ENCODE peak calls at places on chromosomes 11 and 22, in four cellular contexts. P is GM12878, E is HepG2, J is K562. Y is an unnamed sample.

GRCh38 chr11:830295-831131 is 2.2 kb upstream of the CD151 start:
- DNase-seq in P (no peak), E (peak; percentile 74), J (no peak), Y (peak; percentile 52)

GRCh38 chr11:1146311-1146864 is 11.4 kb upstream of the MUC5AC start:
- DNase-seq in P (no peak), E (no peak), J (no peak), Y (no peak)

GRCh38 chr11:134656861-134657540 is 245.0 kb upstream of the B3GAT1 start:
- DNase-seq in P (no peak), E (no peak), J (no peak), Y (no peak)

GRCh38 chr22:28976588-28976987 is 85.0 kb downstream of the C22orf31 start:
- DNase-seq in P (no peak), E (no peak), J (no peak), Y (no peak)

GRCh38 chr11:77851513-77851912 is 30.6 kb downstream of the AAMDC start:
- DNase-seq in P (no peak), E (no peak), J (no peak), Y (no peak)

GRCh38 chr22:45905924-45906865 is 70.8 kb downstream of the WNT7B start:
- DNase-seq in P (no peak), E (no peak), J (no peak), Y (no peak)

GRCh38 chr11:38221295-38221694 is 1623.3 kb upstream of the RAG2 start:
- DNase-seq in P (no peak), E (no peak), J (peak; percentile 23), Y (no peak)

GRCh38 chr11:69144719-69145365 is 10.9 kb upstream of the SMIM38 start:
- DNase-seq in P (no peak), E (no peak), J (no peak), Y (no peak)

GRCh38 chr11:9118277-9118676 is 26.9 kb upstream of the SCUBE2 start:
- DNase-seq in P (no peak), E (no peak), J (no peak), Y (no peak)

GRCh38 chr22:41544671-41545476 is 604 bp upstream of the POLR3H start:
- DNase-seq in P (no peak), E (no peak), J (no peak), Y (no peak)

GRCh38 chr22:44913198-44913983 is 96.4 kb downstream of the PHF21B start:
- DNase-seq in P (no peak), E (no peak), J (no peak), Y (no peak)

GRCh38 chr22:33418483-33418882 is 360.3 kb upstream of the SYN3 start:
- DNase-seq in P (no peak), E (no peak), J (no peak), Y (no peak)

GRCh38 chr11:70135142-70136132 is 57.3 kb downstream of the ANO1 start:
- DNase-seq in P (no peak), E (no peak), J (no peak), Y (no peak)

GRCh38 chr22:19109198-19110063 is 12.8 kb downstream of the DGCR2 start:
- DNase-seq in P (peak; percentile 55), E (peak; percentile 79), J (peak; percentile 95), Y (no peak)

GRCh38 chr11:118145285-118146227 is 7.1 kb downstream of the SCN4B start:
- DNase-seq in P (peak; percentile 35), E (peak; percentile 68), J (peak; percentile 87), Y (peak; percentile 95)

GRCh38 chr11:29914203-29914930 is 102.5 kb downstream of the KCNA4 start:
- DNase-seq in P (no peak), E (no peak), J (no peak), Y (no peak)

GRCh38 chr11:120012245-120012644 is 125.7 kb downstream of the TRIM29 start:
- DNase-seq in P (no peak), E (no peak), J (no peak), Y (no peak)

GRCh38 chr11:92866679-92867282 is 102.7 kb upstream of the MTNR1B start:
- DNase-seq in P (no peak), E (no peak), J (no peak), Y (no peak)

GRCh38 chr22:19086944-19087343 is 35.3 kb downstream of the DGCR2 start:
- DNase-seq in P (no peak), E (no peak), J (peak; percentile 41), Y (no peak)

GRCh38 chr22:23192133-23192532 is 11.8 kb downstream of the BCR start:
- DNase-seq in P (no peak), E (no peak), J (peak; percentile 60), Y (no peak)

GRCh38 chr11:46335858-46336600 is 11.2 kb upstream of the DGKZ start:
- DNase-seq in P (no peak), E (no peak), J (no peak), Y (no peak)

GRCh38 chr22:19325296-19325950 is 33.9 kb upstream of the CLTCL1 start:
- DNase-seq in P (no peak), E (no peak), J (no peak), Y (no peak)

GRCh38 chr22:42072606-42073330 is 1.3 kb upstream of the PHETA2 start:
- DNase-seq in P (no peak), E (no peak), J (peak; percentile 32), Y (no peak)

GRCh38 chr11:93659216-93659615 is 2.3 kb upstream of the CEP295 start:
- DNase-seq in P (no peak), E (no peak), J (no peak), Y (no peak)

GRCh38 chr11:118677977-118678376 is 1.5 kb downstream of the TREH start:
- DNase-seq in P (no peak), E (no peak), J (no peak), Y (no peak)

GRCh38 chr11:128716661-128717210 is 22.9 kb downstream of the FLI1 start:
- DNase-seq in P (no peak), E (no peak), J (no peak), Y (no peak)

GRCh38 chr11:61694971-61695706 is 14.9 kb downstream of the DAGLA start:
- DNase-seq in P (no peak), E (peak; percentile 44), J (no peak), Y (no peak)

GRCh38 chr11:74417860-74418508 is 19.8 kb upstream of the PGM2L1 start:
- DNase-seq in P (no peak), E (no peak), J (no peak), Y (no peak)

GRCh38 chr11:90639687-90640086 is 416.8 kb upstream of the CHORDC1 start:
- DNase-seq in P (no peak), E (no peak), J (no peak), Y (no peak)

GRCh38 chr11:72727521-72727920 is 24.7 kb downstream of the ARAP1 start:
- DNase-seq in P (no peak), E (no peak), J (no peak), Y (no peak)

GRCh38 chr11:128579790-128580504 is 7.4 kb downstream of the ETS1 start:
- DNase-seq in P (no peak), E (no peak), J (no peak), Y (no peak)

GRCh38 chr11:69055598-69056516 is 7.1 kb downstream of the TPCN2 start:
- DNase-seq in P (peak; percentile 94), E (no peak), J (no peak), Y (no peak)

GRCh38 chr11:123413636-123414035 is 16.4 kb upstream of the GRAMD1B start:
- DNase-seq in P (no peak), E (peak; percentile 29), J (no peak), Y (no peak)

GRCh38 chr11:57073121-57073520 is 84.4 kb downstream of the OR5AK2 start:
- DNase-seq in P (no peak), E (no peak), J (no peak), Y (no peak)

GRCh38 chr11:7871056-7871455 is 60.0 kb downstream of the OR10A6 start:
- DNase-seq in P (no peak), E (no peak), J (no peak), Y (no peak)

GRCh38 chr11:66866420-66867010 is 9.7 kb downstream of the LRFN4 start:
- DNase-seq in P (no peak), E (no peak), J (no peak), Y (no peak)

GRCh38 chr11:30730011-30730410 is 143.9 kb upstream of the MPPED2 start:
- DNase-seq in P (no peak), E (no peak), J (no peak), Y (no peak)

GRCh38 chr11:46435679-46436078 is 44.1 kb upstream of the CHRM4 start:
- DNase-seq in P (no peak), E (no peak), J (no peak), Y (no peak)

GRCh38 chr11:19805346-19805745 is 92.7 kb downstream of the NAV2 start:
- DNase-seq in P (no peak), E (no peak), J (no peak), Y (no peak)
- TF ChIP-seq TARDBP in P (no peak), E (no peak), J (no peak), Y (no peak)

GRCh38 chr22:20530368-20531153 is 23.2 kb downstream of the MED15 start:
- DNase-seq in P (no peak), E (no peak), J (no peak), Y (no peak)

GRCh38 chr22:20532256-20532993 is 25.0 kb downstream of the MED15 start:
- DNase-seq in P (no peak), E (no peak), J (no peak), Y (no peak)

GRCh38 chr22:20533095-20533878 is 25.9 kb downstream of the MED15 start:
- DNase-seq in P (no peak), E (no peak), J (no peak), Y (no peak)

GRCh38 chr22:20531154-20531403 is 23.7 kb downstream of the MED15 start:
- DNase-seq in P (no peak), E (no peak), J (no peak), Y (no peak)

DNA sequence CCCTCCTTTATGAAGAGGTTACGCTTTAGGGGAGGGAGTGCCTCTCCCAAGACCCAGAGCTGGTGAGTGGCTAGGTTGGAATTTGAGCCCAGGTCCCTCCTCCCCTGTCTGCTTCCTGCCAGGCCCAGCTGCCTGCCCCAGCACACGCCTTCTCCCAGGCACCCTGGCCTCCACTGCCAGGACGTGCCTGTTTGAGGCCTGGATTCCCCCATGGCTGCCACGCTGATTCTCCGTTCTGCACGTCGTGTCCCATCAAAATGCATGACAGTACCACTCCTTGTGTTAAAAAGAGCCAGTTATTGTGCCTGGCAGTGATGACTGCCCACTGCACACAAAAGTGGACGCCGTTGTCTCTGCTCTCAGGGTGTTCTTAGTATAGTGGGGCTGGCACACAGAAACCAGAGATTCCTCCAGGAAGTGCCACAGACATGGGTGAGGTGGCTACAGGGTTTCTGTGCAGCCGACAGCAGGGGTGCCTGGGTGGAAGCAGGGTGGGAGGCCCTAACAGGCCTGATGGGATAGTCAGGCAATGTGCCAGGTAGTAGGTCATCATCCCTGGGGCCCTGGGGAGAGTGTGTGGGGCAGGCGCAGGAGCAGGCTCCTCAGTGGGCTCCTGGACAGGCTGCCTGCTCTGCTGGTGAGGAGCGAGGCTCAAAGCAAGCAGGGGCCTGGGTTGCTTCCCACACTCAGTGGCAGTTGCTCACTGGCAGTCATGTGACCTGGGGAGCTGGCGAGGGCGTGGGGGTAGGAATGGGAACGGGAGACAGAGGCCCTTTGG is 24.2 kb downstream of the MED15 start:
- DNase-seq in P (no peak), E (peak; percentile 39), J (no peak), Y (no peak)
- TF ChIP-seq TARDBP in P (no peak), E (no peak), J (no peak), Y (no peak)

DNA sequence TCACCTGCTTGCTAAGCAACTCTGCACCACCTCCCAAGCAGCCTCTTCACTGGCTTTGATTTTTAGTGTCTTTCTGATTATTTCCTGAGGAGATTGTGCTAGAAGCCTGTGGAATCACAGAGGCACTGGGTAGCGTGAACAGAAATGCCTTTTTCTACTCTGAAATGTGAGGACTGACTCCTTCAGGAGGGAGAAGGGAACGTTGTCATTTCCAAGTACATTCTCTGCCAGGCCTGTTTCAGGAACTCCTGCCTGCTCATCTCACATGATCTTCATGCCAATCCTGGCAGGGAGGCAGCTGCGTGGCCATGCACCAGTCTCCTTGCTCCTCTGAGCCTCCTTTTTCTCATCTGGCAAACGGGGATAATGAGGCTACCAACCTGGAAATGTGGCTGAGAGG is 49.8 kb upstream of the PRDM11 start:
- DNase-seq in P (no peak), E (no peak), J (no peak), Y (no peak)
- TF ChIP-seq TARDBP in P (no peak), E (no peak), J (no peak), Y (no peak)

GRCh38 chr11:114059278-114059983 is at the start of gene ZBTB16:
- DNase-seq in P (no peak), E (no peak), J (peak; percentile 21), Y (peak; percentile 79)
- TF ChIP-seq TARDBP in P (no peak), E (no peak), J (no peak), Y (no peak)